ENCODE peak calls at places on chromosomes 4 and X, in nine cellular contexts. O is progenitor cell of endocrine pancreas; Z is iPS-NIHi11; E is NB4; T is NCI-H446 treated with DMSO at 0.1 percent for 48 hours; I is NCI-H524; R is aorta; L is GM23338; H is stimulated activated CD4-positive, alpha-beta T cell treated with anti-CD3 and anti-CD28 coated beads, TNF-alpha, amount 100 ng/mL, for 1 hour. K is an unnamed sample.

GRCh38 chrX:121479406-121479805 is 432.0 kb downstream of the GLUD2 start:
- DNase-seq in L (peak), E (peak), O (no peak), Z (no peak), I (peak), T (no peak), R (no peak), H (no peak), K (peak)

GRCh38 chrX:20829665-20830481 is 544.3 kb upstream of the CNKSR2 start:
- DNase-seq in O (no peak), R (no peak), T (peak), E (peak), Z (no peak), L (no peak), I (no peak), H (no peak), K (no peak)

GRCh38 chr4:103091601-103092223 is 7.9 kb downstream of the BDH2 start:
- DNase-seq in Z (no peak), H (no peak), T (peak), L (peak), R (no peak), O (peak), I (peak), E (peak), K (peak)

GRCh38 chrX:19344661-19345060 is 934 bp downstream of the PDHA1 start:
- DNase-seq in I (peak), T (no peak), H (no peak), E (peak), O (no peak), L (no peak), R (no peak), Z (no peak), K (no peak)

GRCh38 chr4:139735381-139736256 is 70.0 kb downstream of the MGST2 start:
- DNase-seq in I (peak), Z (peak), R (peak), O (peak), L (peak), H (no peak), T (no peak), E (no peak), K (peak)

GRCh38 chrX:153688900-153689590 is 1.3 kb downstream of the SLC6A8 start:
- DNase-seq in H (no peak), L (no peak), O (no peak), I (peak), E (no peak), Z (no peak), T (no peak), R (no peak), K (peak)

GRCh38 chrX:138710866-138711331 is 618 bp downstream of the FGF13 start:
- DNase-seq in Z (peak), L (peak), H (no peak), R (peak), E (no peak), O (peak), T (no peak), I (peak), K (peak)

GRCh38 chr4:98377626-98378025 is 116.4 kb downstream of the RAP1GDS1 start:
- DNase-seq in I (no peak), T (no peak), R (no peak), E (no peak), L (no peak), Z (no peak), O (no peak), H (no peak), K (no peak)

K was measured in neural progenitor cell.